ENCODE peak calls at places on chromosome 19, in six cellular contexts. One of them, this sample, is unnamed. For H3K36me3, the result is how much of the 10 kb centered on the place peaks cover.

GRCh38 chr19:4376245-4376990 is 23.9 kb downstream of the SH3GL1 start:
- DNase-seq in upper lobe of left lung: no peak
- DNase-seq in Panc1: no peak
- DNase-seq in stomach: no peak
- DNase-seq in suprapubic skin: peak
- DNase-seq in transverse colon: no peak
- DNase-seq in this sample: no peak

GRCh38 chr19:14004619-14005380 is 1.3 kb downstream of the RFX1 start:
- DNase-seq in upper lobe of left lung: peak
- DNase-seq in Panc1: no peak
- DNase-seq in stomach: peak
- DNase-seq in suprapubic skin: no peak
- DNase-seq in transverse colon: peak
- DNase-seq in this sample: no peak

GRCh38 chr19:2087621-2088100 is 8.5 kb downstream of the MOB3A start:
- DNase-seq in upper lobe of left lung: peak
- DNase-seq in Panc1: no peak
- DNase-seq in stomach: no peak
- DNase-seq in suprapubic skin: no peak
- DNase-seq in transverse colon: peak
- DNase-seq in this sample: no peak

GRCh38 chr19:49497790-49498106 is 1.5 kb downstream of the RPS11 start:
- DNase-seq in upper lobe of left lung: no peak
- DNase-seq in Panc1: no peak
- DNase-seq in stomach: no peak
- DNase-seq in suprapubic skin: no peak
- DNase-seq in transverse colon: no peak
- DNase-seq in this sample: no peak

GRCh38 chr19:20661150-20661819 is at the start of gene ZNF626:
- DNase-seq in upper lobe of left lung: peak
- DNase-seq in Panc1: peak
- DNase-seq in stomach: peak
- DNase-seq in suprapubic skin: peak
- DNase-seq in transverse colon: peak
- DNase-seq in this sample: peak

GRCh38 chr19:16367269-16367683 is 42.6 kb downstream of the KLF2 start:
- DNase-seq in upper lobe of left lung: no peak
- DNase-seq in Panc1: no peak
- DNase-seq in stomach: no peak
- DNase-seq in suprapubic skin: no peak
- DNase-seq in transverse colon: no peak
- DNase-seq in this sample: no peak

GRCh38 chr19:53772943-53773342 is 51.2 kb downstream of the NLRP12 start:
- DNase-seq in upper lobe of left lung: peak
- DNase-seq in Panc1: peak
- DNase-seq in stomach: peak
- DNase-seq in suprapubic skin: no peak
- DNase-seq in transverse colon: peak
- DNase-seq in this sample: no peak

GRCh38 chr19:38975861-38976271 is 324 bp upstream of the FBXO17 start:
- DNase-seq in upper lobe of left lung: no peak
- DNase-seq in Panc1: peak
- DNase-seq in stomach: no peak
- DNase-seq in suprapubic skin: peak
- DNase-seq in transverse colon: no peak
- DNase-seq in this sample: no peak

GRCh38 chr19:34141036-34141435 is 31.3 kb upstream of the LSM14A start:
- DNase-seq in upper lobe of left lung: no peak
- DNase-seq in Panc1: no peak
- DNase-seq in stomach: no peak
- DNase-seq in suprapubic skin: no peak
- DNase-seq in transverse colon: no peak
- DNase-seq in this sample: no peak

GRCh38 chr19:5090780-5091575 is 122.1 kb downstream of the KDM4B start:
- DNase-seq in upper lobe of left lung: no peak
- DNase-seq in Panc1: no peak
- DNase-seq in stomach: peak
- DNase-seq in suprapubic skin: no peak
- DNase-seq in transverse colon: no peak
- DNase-seq in this sample: no peak

GRCh38 chr19:55795021-55795420 is 26.1 kb downstream of the RFPL4AL1 start:
- DNase-seq in upper lobe of left lung: no peak
- DNase-seq in Panc1: no peak
- DNase-seq in stomach: no peak
- DNase-seq in suprapubic skin: no peak
- DNase-seq in transverse colon: no peak
- DNase-seq in this sample: no peak

GRCh38 chr19:46693760-46694159 is 23.2 kb downstream of the PRKD2 start:
- DNase-seq in upper lobe of left lung: no peak
- DNase-seq in Panc1: no peak
- DNase-seq in stomach: no peak
- DNase-seq in suprapubic skin: no peak
- DNase-seq in transverse colon: no peak
- DNase-seq in this sample: no peak

GRCh38 chr19:15679089-15679488 is 6.2 kb downstream of the CYP4F12 start:
- DNase-seq in upper lobe of left lung: no peak
- DNase-seq in Panc1: no peak
- DNase-seq in stomach: no peak
- DNase-seq in suprapubic skin: no peak
- DNase-seq in transverse colon: no peak
- DNase-seq in this sample: no peak

GRCh38 chr19:10363789-10364281 is 16.5 kb downstream of the TYK2 start:
- DNase-seq in upper lobe of left lung: no peak
- DNase-seq in Panc1: no peak
- DNase-seq in stomach: no peak
- DNase-seq in suprapubic skin: no peak
- DNase-seq in transverse colon: no peak
- DNase-seq in this sample: no peak

GRCh38 chr19:53927745-53928144 is 18.7 kb downstream of the CACNG7 start:
- DNase-seq in upper lobe of left lung: no peak
- DNase-seq in Panc1: no peak
- DNase-seq in stomach: no peak
- DNase-seq in suprapubic skin: no peak
- DNase-seq in transverse colon: no peak
- DNase-seq in this sample: no peak

GRCh38 chr19:13974073-13974472 is 21.8 kb downstream of the DCAF15 start:
- DNase-seq in upper lobe of left lung: no peak
- DNase-seq in Panc1: no peak
- DNase-seq in stomach: peak
- DNase-seq in suprapubic skin: no peak
- DNase-seq in transverse colon: no peak
- DNase-seq in this sample: no peak

GRCh38 chr19:41352609-41353465 is 885 bp downstream of the TGFB1 start:
- DNase-seq in upper lobe of left lung: peak
- DNase-seq in Panc1: no peak
- DNase-seq in stomach: peak
- DNase-seq in suprapubic skin: peak
- DNase-seq in transverse colon: peak
- DNase-seq in this sample: peak

GRCh38 chr19:16637535-16637934 is 9.5 kb upstream of the MED26 start:
- DNase-seq in upper lobe of left lung: no peak
- DNase-seq in Panc1: no peak
- DNase-seq in stomach: no peak
- DNase-seq in suprapubic skin: no peak
- DNase-seq in transverse colon: no peak
- DNase-seq in this sample: no peak

GRCh38 chr19:3986260-3987041 is 1.2 kb upstream of the EEF2 start:
- DNase-seq in upper lobe of left lung: peak
- DNase-seq in Panc1: no peak
- DNase-seq in stomach: peak
- DNase-seq in suprapubic skin: no peak
- DNase-seq in transverse colon: peak
- DNase-seq in this sample: no peak

GRCh38 chr19:7982103-7982502 is 23.3 kb downstream of the ELAVL1 start:
- DNase-seq in upper lobe of left lung: no peak
- DNase-seq in Panc1: no peak
- DNase-seq in stomach: no peak
- DNase-seq in suprapubic skin: no peak
- DNase-seq in transverse colon: no peak
- DNase-seq in this sample: no peak
- H3K36me3 ChIP-seq in upper lobe of left lung: half or more
- H3K36me3 ChIP-seq in Panc1: under half
- H3K36me3 ChIP-seq in stomach: half or more
- H3K36me3 ChIP-seq in suprapubic skin: half or more
- H3K36me3 ChIP-seq in transverse colon: under half
- H3K36me3 ChIP-seq in this sample: half or more

GRCh38 chr19:58395220-58395978 is at the start of gene RNF225:
- DNase-seq in upper lobe of left lung: peak
- DNase-seq in Panc1: no peak
- DNase-seq in stomach: no peak
- DNase-seq in suprapubic skin: peak
- DNase-seq in transverse colon: peak
- DNase-seq in this sample: no peak
- TF ChIP-seq POLR2AphosphoS5 in upper lobe of left lung: no peak
- TF ChIP-seq POLR2AphosphoS5 in Panc1: peak
- TF ChIP-seq POLR2AphosphoS5 in stomach: no peak
- TF ChIP-seq POLR2AphosphoS5 in suprapubic skin: no peak
- TF ChIP-seq POLR2AphosphoS5 in transverse colon: no peak
- TF ChIP-seq POLR2AphosphoS5 in this sample: no peak

GRCh38 chr19:798415-799075 is 1.3 kb downstream of the PTBP1 start:
- DNase-seq in upper lobe of left lung: no peak
- DNase-seq in Panc1: no peak
- DNase-seq in stomach: no peak
- DNase-seq in suprapubic skin: no peak
- DNase-seq in transverse colon: peak
- DNase-seq in this sample: no peak

GRCh38 chr19:801030-801860 is 4.0 kb downstream of the PTBP1 start:
- DNase-seq in upper lobe of left lung: peak
- DNase-seq in Panc1: no peak
- DNase-seq in stomach: peak
- DNase-seq in suprapubic skin: no peak
- DNase-seq in transverse colon: peak
- DNase-seq in this sample: no peak

GRCh38 chr19:797528-798414 is 519 bp downstream of the PTBP1 start:
- DNase-seq in upper lobe of left lung: peak
- DNase-seq in Panc1: no peak
- DNase-seq in stomach: peak
- DNase-seq in suprapubic skin: peak
- DNase-seq in transverse colon: peak
- DNase-seq in this sample: no peak

GRCh38 chr19:800360-801029 is 3.2 kb downstream of the PTBP1 start:
- DNase-seq in upper lobe of left lung: peak
- DNase-seq in Panc1: no peak
- DNase-seq in stomach: peak
- DNase-seq in suprapubic skin: no peak
- DNase-seq in transverse colon: peak
- DNase-seq in this sample: no peak

DNA sequence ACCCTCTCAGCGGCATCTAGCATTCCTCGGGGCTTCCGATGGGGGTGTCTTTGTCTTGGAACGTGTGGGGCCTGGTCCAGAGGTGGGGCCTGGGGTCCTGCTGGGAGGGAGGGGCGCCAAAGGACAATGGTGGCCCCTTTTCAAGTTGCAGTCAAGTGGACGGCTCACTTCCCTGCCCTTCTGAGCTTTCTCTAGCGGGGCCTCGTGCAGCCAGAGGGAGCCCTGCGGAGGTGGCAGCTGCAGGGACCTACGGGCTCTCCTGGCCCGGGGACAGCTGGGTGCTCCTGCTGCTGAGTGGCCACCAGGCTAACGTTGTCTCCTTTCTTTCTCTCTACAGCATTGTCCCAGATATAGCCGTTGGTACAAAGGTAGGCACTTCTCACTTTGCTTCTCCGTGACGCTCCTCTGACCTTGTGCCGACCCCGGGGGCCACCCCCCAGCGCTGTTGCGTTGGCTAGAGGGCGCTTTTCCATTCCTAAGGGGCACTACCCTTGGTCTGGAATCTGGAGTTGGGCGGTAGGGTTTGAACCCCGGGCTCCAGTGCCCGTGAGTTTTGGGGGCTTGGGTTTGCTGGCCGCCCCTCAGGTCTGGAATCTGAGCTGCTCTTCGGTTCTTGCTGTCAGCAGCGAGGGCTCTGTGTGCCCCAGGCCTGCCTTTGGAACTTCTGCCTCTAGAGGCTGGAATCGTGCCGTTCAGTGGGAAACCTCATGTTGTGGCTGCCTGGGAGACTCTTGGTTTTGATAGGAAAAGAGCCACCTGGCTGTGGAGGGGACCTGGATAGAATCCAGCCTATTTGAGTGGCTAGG is 2.0 kb downstream of the PTBP1 start:
- DNase-seq in upper lobe of left lung: no peak
- DNase-seq in Panc1: no peak
- DNase-seq in stomach: no peak
- DNase-seq in suprapubic skin: no peak
- DNase-seq in transverse colon: peak
- DNase-seq in this sample: no peak
- H3K36me3 ChIP-seq in upper lobe of left lung: under half
- H3K36me3 ChIP-seq in Panc1: under half
- H3K36me3 ChIP-seq in stomach: under half
- H3K36me3 ChIP-seq in suprapubic skin: under half
- H3K36me3 ChIP-seq in transverse colon: under half
- H3K36me3 ChIP-seq in this sample: under half

GRCh38 chr19:50796128-50796633 is 6.0 kb downstream of the ACP4 start:
- DNase-seq in upper lobe of left lung: no peak
- DNase-seq in Panc1: no peak
- DNase-seq in stomach: no peak
- DNase-seq in suprapubic skin: no peak
- DNase-seq in transverse colon: no peak
- DNase-seq in this sample: no peak

GRCh38 chr19:50796634-50797428 is 6.6 kb downstream of the ACP4 start:
- DNase-seq in upper lobe of left lung: no peak
- DNase-seq in Panc1: no peak
- DNase-seq in stomach: no peak
- DNase-seq in suprapubic skin: no peak
- DNase-seq in transverse colon: no peak
- DNase-seq in this sample: no peak

GRCh38 chr19:50798116-50798942 is 8.1 kb downstream of the ACP4 start:
- DNase-seq in upper lobe of left lung: no peak
- DNase-seq in Panc1: no peak
- DNase-seq in stomach: no peak
- DNase-seq in suprapubic skin: no peak
- DNase-seq in transverse colon: no peak
- DNase-seq in this sample: no peak

GRCh38 chr19:50798943-50799851 is 9.0 kb downstream of the ACP4 start:
- DNase-seq in upper lobe of left lung: no peak
- DNase-seq in Panc1: no peak
- DNase-seq in stomach: no peak
- DNase-seq in suprapubic skin: no peak
- DNase-seq in transverse colon: no peak
- DNase-seq in this sample: no peak

DNA sequence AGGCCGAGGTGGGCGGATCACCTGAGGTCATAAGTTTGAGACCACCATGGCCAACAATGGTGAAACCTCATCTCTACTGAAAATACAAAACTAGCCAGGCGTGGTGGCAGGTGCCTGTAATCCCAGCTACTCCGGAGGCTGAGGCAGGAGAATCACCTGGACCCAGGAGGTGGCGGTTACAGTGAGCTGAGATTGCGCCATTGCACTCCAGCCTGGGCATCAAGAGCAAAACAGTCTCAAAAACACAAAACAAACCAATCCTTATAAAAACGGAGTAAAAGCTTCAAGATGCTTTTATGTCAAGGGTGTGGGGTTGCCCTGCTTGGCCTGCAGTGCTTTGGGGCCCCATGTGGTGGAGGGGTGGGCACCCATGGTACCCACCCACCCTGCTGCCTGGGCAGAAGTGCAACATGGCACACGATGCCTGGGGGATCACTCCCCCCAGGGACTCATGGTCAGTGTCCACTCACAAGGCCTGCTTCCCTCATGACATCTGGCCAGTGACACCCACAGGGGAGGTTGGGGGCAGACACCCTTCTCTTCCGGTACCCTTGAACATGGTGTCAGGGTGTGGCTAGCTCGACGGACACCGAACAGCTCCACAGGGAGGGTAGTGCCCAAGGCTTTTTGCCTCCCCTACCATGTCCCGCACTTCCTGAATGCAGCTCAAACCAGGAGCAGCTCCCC is 7.4 kb downstream of the ACP4 start:
- DNase-seq in upper lobe of left lung: no peak
- DNase-seq in Panc1: no peak
- DNase-seq in stomach: no peak
- DNase-seq in suprapubic skin: no peak
- DNase-seq in transverse colon: no peak
- DNase-seq in this sample: no peak
- TF ChIP-seq POLR2AphosphoS5 in upper lobe of left lung: no peak
- TF ChIP-seq POLR2AphosphoS5 in Panc1: no peak
- TF ChIP-seq POLR2AphosphoS5 in stomach: no peak
- TF ChIP-seq POLR2AphosphoS5 in suprapubic skin: no peak
- TF ChIP-seq POLR2AphosphoS5 in transverse colon: no peak
- TF ChIP-seq POLR2AphosphoS5 in this sample: no peak

This sample was measured in esophagus muscularis mucosa.